ENCODE peak calls at places on chromosome 3, in nine cellular contexts. R, J, G, D, V, C, S, H and E are unnamed samples.

GRCh38 chr3:114669614-114670013 is 375.8 kb downstream of the TIGIT start:
- DNase-seq in H (no peak), S (no peak), R (no peak), V (no peak), G (peak), C (peak), J (no peak), D (no peak), E (no peak)

GRCh38 chr3:108388136-108389132 is 92.1 kb downstream of the HHLA2 start:
- DNase-seq in D (no peak), S (no peak), R (peak), J (no peak), G (no peak), C (no peak), H (no peak), V (no peak), E (peak)

GRCh38 chr3:46264002-46264401 is 21.7 kb downstream of the CCR3 start:
- DNase-seq in D (no peak), S (no peak), R (no peak), V (no peak), H (no peak), J (no peak), G (no peak), C (no peak), E (no peak)

GRCh38 chr3:185740133-185740532 is 84.7 kb downstream of the IGF2BP2 start:
- DNase-seq in C (no peak), V (no peak), H (no peak), G (no peak), J (no peak), R (no peak), S (no peak), D (no peak), E (no peak)

GRCh38 chr3:113219605-113220300 is 8.4 kb downstream of the BOC start:
- DNase-seq in D (no peak), S (no peak), C (peak), R (no peak), V (no peak), J (no peak), G (no peak), H (no peak), E (no peak)

GRCh38 chr3:110612045-110612444 is 459.6 kb upstream of the NECTIN3 start:
- DNase-seq in H (no peak), C (no peak), R (no peak), V (no peak), D (no peak), G (no peak), S (no peak), J (no peak), E (no peak)

GRCh38 chr3:29176501-29176900 is 104.4 kb upstream of the RBMS3 start:
- DNase-seq in C (no peak), J (peak), H (peak), D (no peak), V (no peak), R (no peak), S (no peak), G (no peak), E (no peak)

GRCh38 chr3:100710355-100711198 is 1.3 kb downstream of the TFG start:
- DNase-seq in C (peak), H (peak), S (peak), G (peak), V (no peak), R (peak), J (peak), D (peak), E (peak)

GRCh38 chr3:49518441-49518840 is 35.8 kb upstream of the BSN start:
- DNase-seq in D (no peak), V (no peak), C (no peak), G (no peak), S (no peak), J (no peak), R (no peak), H (no peak), E (no peak)

GRCh38 chr3:194472290-194472920 is 14.4 kb downstream of the ATP13A3 start:
- DNase-seq in D (no peak), G (peak), R (peak), S (no peak), C (peak), J (peak), V (no peak), H (no peak), E (no peak)
- TF ChIP-seq CTCF in D (peak), G (peak), R (peak), S (peak), C (peak), J (peak), V (peak), H (peak), E (peak)

GRCh38 chr3:101725890-101726275 is 1.5 kb downstream of the CEP97 start:
- DNase-seq in D (no peak), J (no peak), R (no peak), S (no peak), V (no peak), G (no peak), C (no peak), H (no peak), E (no peak)

GRCh38 chr3:101725192-101725889 is 927 bp downstream of the CEP97 start:
- DNase-seq in S (no peak), R (no peak), G (peak), J (peak), H (peak), C (peak), D (peak), V (peak), E (no peak)

GRCh38 chr3:101721650-101721917 is 2.8 kb upstream of the CEP97 start:
- DNase-seq in C (no peak), H (no peak), S (no peak), J (peak), G (no peak), R (no peak), V (no peak), D (no peak), E (no peak)

GRCh38 chr3:101722394-101723173 is 1.8 kb upstream of the CEP97 start:
- DNase-seq in H (no peak), V (no peak), J (no peak), S (no peak), C (no peak), R (peak), G (no peak), D (no peak), E (peak)

DNA sequence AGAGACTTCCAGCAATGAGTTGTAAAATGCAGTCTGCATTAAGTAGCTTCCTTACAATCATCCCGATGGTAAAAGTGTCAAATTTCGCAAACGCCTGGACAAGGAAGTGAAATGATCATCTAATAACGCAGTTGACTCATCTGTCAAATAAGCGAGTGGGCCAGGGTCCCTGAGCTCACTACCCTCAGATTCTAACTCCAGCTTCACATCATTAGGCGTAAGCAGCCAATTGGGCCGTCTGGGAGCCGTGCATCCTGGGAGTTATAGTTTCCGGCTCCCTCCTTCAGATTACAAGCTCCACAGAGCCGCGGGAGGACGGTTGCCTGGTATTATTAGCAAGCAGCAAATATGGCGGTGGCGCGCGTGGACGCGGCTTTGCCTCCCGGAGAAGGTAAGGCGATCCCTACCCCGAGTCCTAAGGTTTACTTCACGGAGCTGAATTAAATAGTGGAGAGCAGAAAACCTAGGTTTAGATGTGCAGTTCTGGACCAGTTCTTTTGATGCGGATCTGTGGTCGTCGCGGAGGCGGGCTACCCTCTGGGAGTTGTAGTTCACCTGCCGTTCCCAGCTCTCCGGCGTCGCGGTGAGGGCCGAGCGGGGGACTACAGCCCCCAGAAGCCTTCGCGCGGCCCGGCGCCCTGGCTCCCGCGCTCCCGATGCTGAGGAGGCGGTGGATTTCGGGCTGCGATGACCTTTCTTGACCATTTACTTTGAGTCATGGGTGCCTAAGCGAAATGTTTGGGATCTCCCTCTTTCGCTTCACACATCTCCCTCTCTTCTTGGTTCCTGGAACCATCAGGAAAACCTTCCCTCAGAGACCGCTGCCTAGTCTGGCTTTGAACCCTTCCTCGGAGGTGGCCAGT is at the start of gene CEP97:
- DNase-seq in D (peak), S (peak), G (peak), J (peak), V (peak), R (peak), H (peak), C (peak), E (peak)
- TF ChIP-seq CTCF in D (no peak), S (no peak), G (no peak), J (no peak), V (no peak), R (no peak), H (no peak), C (no peak), E (no peak)

GRCh38 chr3:56309465-56309864 is 158.8 kb downstream of the ERC2 start:
- DNase-seq in D (no peak), R (no peak), V (no peak), H (no peak), S (no peak), G (no peak), C (no peak), J (no peak), E (no peak)
- TF ChIP-seq CTCF in D (no peak), R (no peak), V (no peak), H (no peak), S (no peak), G (no peak), C (no peak), J (no peak), E (no peak)

GRCh38 chr3:74862501-74862900 is 248.0 kb upstream of the CNTN3 start:
- DNase-seq in C (no peak), V (no peak), R (no peak), J (no peak), S (no peak), H (no peak), D (no peak), G (peak), E (no peak)
- TF ChIP-seq CTCF in C (no peak), V (no peak), R (no peak), J (no peak), S (no peak), H (no peak), D (no peak), G (no peak), E (no peak)

GRCh38 chr3:15305366-15305844 is 27.0 kb downstream of the SH3BP5 start:
- DNase-seq in V (peak), C (peak), H (peak), S (no peak), J (peak), D (no peak), G (no peak), R (no peak), E (no peak)
- TF ChIP-seq CTCF in V (peak), C (peak), H (peak), S (peak), J (peak), D (no peak), G (peak), R (no peak), E (no peak)

DNA sequence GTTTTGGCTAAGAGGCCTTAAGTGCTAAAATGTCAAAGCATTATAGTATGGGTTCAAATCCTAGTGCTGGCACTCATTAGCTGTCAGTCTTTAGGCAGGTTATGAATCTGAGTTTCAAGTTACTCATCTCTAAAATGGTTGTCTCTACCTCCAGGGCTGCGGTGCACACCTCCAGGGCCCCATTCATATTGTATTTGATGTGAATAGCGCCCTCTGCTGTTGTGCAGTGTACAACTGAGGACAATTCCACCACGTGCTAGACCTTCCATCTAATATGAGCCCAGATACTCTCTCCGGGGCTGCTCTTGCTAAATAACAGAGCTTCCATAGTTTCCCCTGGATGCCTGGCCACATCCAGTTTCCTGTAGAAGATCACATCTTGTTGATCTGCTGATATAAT is 54.3 kb downstream of the OXNAD1 start:
- DNase-seq in D (no peak), J (peak), H (no peak), R (peak), G (peak), S (no peak), C (peak), V (no peak), E (peak)
- TF ChIP-seq CTCF in D (peak), J (peak), H (peak), R (peak), G (peak), S (peak), C (peak), V (no peak), E (peak)

GRCh38 chr3:40920041-40920440 is 279.3 kb upstream of the CTNNB1 start:
- DNase-seq in R (no peak), V (no peak), S (peak), D (no peak), J (peak), G (peak), H (no peak), C (peak), E (no peak)

GRCh38 chr3:40925228-40925627 is 274.1 kb upstream of the CTNNB1 start:
- DNase-seq in R (no peak), V (no peak), D (no peak), C (no peak), H (no peak), G (no peak), S (no peak), J (peak), E (no peak)

GRCh38 chr3:40923130-40923529 is 276.2 kb upstream of the CTNNB1 start:
- DNase-seq in R (no peak), H (no peak), C (peak), S (no peak), G (no peak), J (no peak), D (no peak), V (no peak), E (no peak)

GRCh38 chr3:40924559-40925058 is 274.7 kb upstream of the CTNNB1 start:
- DNase-seq in J (no peak), V (no peak), S (no peak), C (no peak), G (no peak), H (peak), D (no peak), R (no peak), E (no peak)

DNA sequence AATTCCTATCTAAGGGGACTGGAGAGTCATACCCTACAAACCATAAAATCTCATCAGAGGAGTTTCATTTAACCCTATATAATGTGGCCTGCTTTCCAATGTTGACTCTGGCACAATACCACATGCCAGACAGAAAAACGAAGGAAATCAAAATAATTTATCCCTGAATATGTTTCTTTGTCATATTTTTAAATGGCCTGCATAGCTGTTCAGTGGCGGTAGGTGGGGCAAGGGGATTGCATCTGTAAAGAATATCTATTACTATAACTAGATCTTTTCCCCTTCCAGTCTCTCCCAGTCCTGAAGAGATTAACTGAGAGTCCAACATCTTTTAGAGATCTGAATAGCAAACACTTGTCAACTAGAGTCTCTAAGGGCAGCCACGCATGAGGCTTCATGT is 278.1 kb upstream of the CTNNB1 start:
- DNase-seq in V (no peak), J (no peak), D (no peak), C (no peak), H (no peak), R (no peak), S (no peak), G (no peak), E (no peak)
- TF ChIP-seq CTCF in V (no peak), J (no peak), D (no peak), C (no peak), H (no peak), R (no peak), S (no peak), G (no peak), E (no peak)

DNA sequence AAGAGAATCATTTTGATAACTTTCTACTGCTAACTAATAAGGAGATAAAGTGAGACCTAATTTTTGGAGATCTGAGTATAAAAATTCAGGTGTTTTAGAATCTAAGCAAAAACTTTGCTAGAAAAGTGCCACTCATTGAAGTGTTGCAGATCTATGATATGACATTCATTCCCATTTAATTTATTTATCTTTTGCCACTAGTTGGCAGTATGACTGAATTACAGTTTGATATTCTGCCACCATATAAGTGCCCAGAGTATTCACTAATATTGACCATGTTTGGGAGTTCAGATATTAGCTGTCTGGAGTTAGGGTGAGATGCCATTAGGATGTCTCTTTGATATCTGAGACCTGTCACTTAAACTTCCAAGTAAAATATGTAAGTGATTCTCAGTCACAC is 251.3 kb upstream of the GBE1 start:
- DNase-seq in D (no peak), G (no peak), C (peak), J (no peak), R (no peak), V (no peak), S (no peak), H (no peak), E (no peak)
- TF ChIP-seq CTCF in D (no peak), G (peak), C (peak), J (peak), R (no peak), V (no peak), S (peak), H (no peak), E (no peak)

GRCh38 chr3:63494646-63495045 is 157.8 kb upstream of the SNTN start:
- DNase-seq in R (no peak), V (no peak), J (no peak), S (no peak), D (no peak), C (no peak), G (no peak), H (no peak), E (no peak)

GRCh38 chr3:63500196-63500595 is 152.3 kb upstream of the SNTN start:
- DNase-seq in R (no peak), D (no peak), C (no peak), G (no peak), J (no peak), V (no peak), H (no peak), S (no peak), E (no peak)
- TF ChIP-seq CTCF in R (no peak), D (no peak), C (no peak), G (no peak), J (no peak), V (no peak), H (no peak), S (no peak), E (no peak)